ENCODE peak calls at places on chromosomes 16 and 17, in five cellular contexts. Q, N, V, E and U are unnamed samples.

GRCh38 chr16:66751135-66751991 is at the start of gene DYNC1LI2:
- DNase-seq in Q (peak; percentile 77), N (peak; percentile 96), V (peak; percentile 87), E (peak; percentile 74), U (peak; percentile 94)

GRCh38 chr17:728911-729310 is 3.5 kb upstream of the TLCD3A start:
- DNase-seq in Q (no peak), N (no peak), V (no peak), E (peak; percentile 61), U (no peak)

GRCh38 chr17:38604479-38605229 is 1.1 kb downstream of the SRCIN1 start:
- DNase-seq in Q (no peak), N (no peak), V (no peak), E (no peak), U (no peak)

GRCh38 chr17:39208893-39209292 is 8.8 kb downstream of the RPL19 start:
- DNase-seq in Q (no peak), N (peak; percentile 91), V (no peak), E (no peak), U (no peak)

GRCh38 chr16:4994719-4995434 is 36.7 kb downstream of the SEC14L5 start:
- DNase-seq in Q (no peak), N (peak; percentile 54), V (no peak), E (no peak), U (peak; percentile 31)

GRCh38 chr17:83077411-83077810 is 2.0 kb upstream of the METRNL start:
- DNase-seq in Q (no peak), N (no peak), V (no peak), E (no peak), U (no peak)

GRCh38 chr16:8751481-8752311 is 45.7 kb downstream of the TMEM186 start:
- DNase-seq in Q (no peak), N (peak; percentile 29), V (no peak), E (peak; percentile 51), U (no peak)

GRCh38 chr16:88527186-88527936 is 42.8 kb upstream of the ZC3H18 start:
- DNase-seq in Q (peak; percentile 69), N (peak; percentile 90), V (peak; percentile 57), E (peak; percentile 21), U (peak; percentile 87)

GRCh38 chr17:34254651-34255380 is at the start of gene CCL2:
- DNase-seq in Q (peak; percentile 44), N (no peak), V (no peak), E (no peak), U (peak; percentile 85)

GRCh38 chr16:11204513-11205047 is 51.4 kb downstream of the SOCS1 start:
- DNase-seq in Q (no peak), N (no peak), V (no peak), E (no peak), U (no peak)

GRCh38 chr17:10771142-10771541 is 32.8 kb downstream of the TMEM238L start:
- DNase-seq in Q (no peak), N (no peak), V (no peak), E (peak; percentile 5), U (no peak)

GRCh38 chr17:58605470-58605869 is 86.4 kb downstream of the TEX14 start:
- DNase-seq in Q (no peak), N (no peak), V (no peak), E (no peak), U (no peak)

GRCh38 chr16:75252946-75253911 is 1.8 kb upstream of the BCAR1 start:
- DNase-seq in Q (no peak), N (peak; percentile 74), V (no peak), E (no peak), U (peak; percentile 54)

GRCh38 chr17:31721291-31722025 is 137.6 kb downstream of the COPRS start:
- DNase-seq in Q (no peak), N (no peak), V (no peak), E (no peak), U (no peak)
- H3K9me3 ChIP-seq in Q (no peaks in the 10 kb centered on the region), N (no peaks in the 10 kb centered on the region), V (no peaks in the 10 kb centered on the region), E (no peaks in the 10 kb centered on the region), U (no peaks in the 10 kb centered on the region)

GRCh38 chr16:57140866-57141668 is 44.8 kb downstream of the PSME3IP1 start:
- DNase-seq in Q (no peak), N (no peak), V (no peak), E (no peak), U (no peak)
- H3K27ac ChIP-seq in Q (no peak overlapping the region), N (no peak overlapping the region), V (no peak overlapping the region), E (no peak overlapping the region), U (no peak overlapping the region)

GRCh38 chr16:17032332-17032731 is 438.4 kb downstream of the XYLT1 start:
- DNase-seq in Q (no peak), N (no peak), V (no peak), E (no peak), U (no peak)
- H3K4me1 ChIP-seq in Q (no peaks in the 10 kb centered on the region), N (no peaks in the 10 kb centered on the region), V (peaks cover 4% of the 10 kb centered on the region), E (no peaks in the 10 kb centered on the region), U (no peaks in the 10 kb centered on the region)

GRCh38 chr17:56638536-56639177 is 45.2 kb downstream of the NOG start:
- DNase-seq in Q (no peak), N (no peak), V (no peak), E (no peak), U (no peak)

GRCh38 chr17:56633681-56634080 is 40.2 kb downstream of the NOG start:
- DNase-seq in Q (no peak), N (no peak), V (no peak), E (peak; percentile 22), U (no peak)

GRCh38 chr17:56637254-56637653 is 43.8 kb downstream of the NOG start:
- DNase-seq in Q (no peak), N (no peak), V (no peak), E (no peak), U (no peak)

GRCh38 chr17:56636276-56636675 is 42.8 kb downstream of the NOG start:
- DNase-seq in Q (no peak), N (no peak), V (no peak), E (peak; percentile 30), U (no peak)

GRCh38 chr17:56635640-56636039 is 42.1 kb downstream of the NOG start:
- DNase-seq in Q (no peak), N (no peak), V (no peak), E (peak; percentile 75), U (no peak)
- H3K9me3 ChIP-seq in Q (no peaks in the 10 kb centered on the region), N (no peaks in the 10 kb centered on the region), V (no peaks in the 10 kb centered on the region), E (no peaks in the 10 kb centered on the region), U (peaks cover 5% of the 10 kb centered on the region)

DNA sequence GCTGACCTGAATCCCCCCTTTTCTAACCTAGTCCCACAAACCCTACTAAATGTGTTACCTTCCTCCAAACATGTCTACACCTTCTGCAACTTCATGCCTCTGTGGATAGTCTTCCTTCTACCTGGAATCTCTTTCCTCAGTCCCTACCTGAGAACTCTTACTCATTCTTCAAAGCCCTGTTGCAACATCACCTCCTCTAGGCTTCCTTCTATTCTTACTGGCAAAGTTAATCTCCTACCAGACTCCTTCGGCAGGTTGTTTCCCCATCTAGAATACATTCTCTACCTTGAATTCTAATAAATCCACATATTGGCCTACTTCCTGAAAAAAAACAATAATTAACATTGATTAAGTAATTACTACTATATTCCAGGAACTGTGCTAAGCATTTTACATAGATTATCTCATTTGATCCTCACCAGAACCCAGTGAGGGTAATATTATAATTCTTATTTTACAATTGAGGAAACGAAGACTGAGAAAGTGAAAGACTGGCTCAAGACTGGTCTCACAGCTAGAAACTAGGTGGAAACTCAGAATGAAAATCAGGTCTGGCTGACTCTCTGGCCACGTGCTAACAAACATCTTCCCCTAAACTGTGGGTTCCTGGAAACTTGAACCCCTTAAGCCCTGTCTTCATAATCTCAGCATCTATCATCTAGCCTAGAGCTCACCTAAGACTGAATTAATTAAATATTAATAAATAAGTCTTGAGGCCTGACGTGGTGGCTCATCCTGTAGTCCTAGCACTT is 4.6 kb upstream of the STAT3 start:
- DNase-seq in Q (no peak), N (no peak), V (no peak), E (no peak), U (no peak)
- H3K27ac ChIP-seq in Q (no peak overlapping the region), N (no peak overlapping the region), V (no peak overlapping the region), E (no peak overlapping the region), U (no peak overlapping the region)

DNA sequence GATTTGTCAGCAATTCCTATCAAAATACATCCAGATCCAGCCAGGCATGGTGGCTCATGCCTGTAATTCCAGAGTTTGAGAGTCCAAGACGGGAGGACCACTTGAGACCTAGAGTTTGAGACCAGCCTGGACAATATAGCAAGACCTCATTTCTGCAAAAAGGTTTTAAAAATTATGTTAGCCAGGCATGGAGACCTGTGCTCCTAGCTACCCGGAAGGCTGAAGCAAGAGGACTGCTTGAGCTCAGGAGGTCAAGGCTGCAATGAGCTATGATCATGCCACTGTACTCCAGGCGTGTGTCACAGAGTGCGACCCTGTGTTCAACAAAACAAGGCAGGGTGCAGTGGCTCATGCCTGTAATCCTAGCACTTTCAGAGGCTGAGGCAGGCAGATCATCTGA is 215.2 kb downstream of the CPPED1 start:
- DNase-seq in Q (no peak), N (peak; percentile 9), V (no peak), E (no peak), U (no peak)
- H3K4me1 ChIP-seq in Q (no peaks in the 10 kb centered on the region), N (no peaks in the 10 kb centered on the region), V (no peaks in the 10 kb centered on the region), E (no peaks in the 10 kb centered on the region), U (no peaks in the 10 kb centered on the region)

DNA sequence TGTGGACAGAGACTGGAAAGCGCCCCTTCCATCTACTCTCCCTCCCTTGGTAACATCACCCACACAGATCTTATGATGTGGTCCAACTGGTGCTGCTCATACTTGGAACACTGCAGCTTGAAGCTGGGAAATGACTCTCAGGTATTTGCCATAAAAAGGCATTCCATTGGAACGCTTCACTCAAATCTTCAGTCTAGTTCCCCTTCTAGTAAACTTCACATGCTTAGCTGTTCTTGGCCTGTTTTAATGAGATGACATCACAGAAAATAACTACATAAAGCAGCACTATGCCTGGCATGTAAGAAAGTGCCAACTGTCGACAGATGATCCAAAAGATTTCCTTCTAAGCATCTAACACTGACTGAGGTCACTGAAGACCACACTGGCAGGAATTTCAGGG is 9.3 kb downstream of the ZNF263 start:
- DNase-seq in Q (no peak), N (no peak), V (no peak), E (peak; percentile 20), U (no peak)
- H3K9me3 ChIP-seq in Q (peaks cover 73% of the 10 kb centered on the region), N (peaks cover 100% of the 10 kb centered on the region), V (peaks cover 66% of the 10 kb centered on the region), E (peaks cover 12% of the 10 kb centered on the region), U (peaks cover 32% of the 10 kb centered on the region)

GRCh38 chr16:22968931-22969330 is 155.0 kb downstream of the HS3ST2 start:
- DNase-seq in Q (no peak), N (no peak), V (no peak), E (no peak), U (no peak)
- H3K27ac ChIP-seq in Q (no peak overlapping the region), N (no peak overlapping the region), V (no peak overlapping the region), E (no peak overlapping the region), U (no peak overlapping the region)